ENCODE peak calls at places on chromosomes 5 and 9, in four cellular contexts. Q is H1, A is A549, T is K562. K is an unnamed sample.

GRCh38 chr9:126516936-126517750 is 96.6 kb upstream of the LMX1B start:
- DNase-seq in A (peak), Q (peak), T (no peak), K (peak)

GRCh38 chr9:69411931-69412740 is 87.1 kb downstream of the ENTREP1 start:
- DNase-seq in T (no peak), A (no peak), Q (no peak), K (no peak)

GRCh38 chr5:123438902-123439301 is 15.7 kb upstream of the CEP120 start:
- DNase-seq in A (peak), Q (no peak), T (no peak), K (no peak)

GRCh38 chr5:178831049-178831448 is 28.7 kb upstream of the ZNF354B start:
- DNase-seq in Q (no peak), T (no peak), A (no peak), K (no peak)

GRCh38 chr5:65765582-65765981 is 43.6 kb downstream of the NLN start:
- DNase-seq in Q (no peak), A (no peak), T (no peak), K (no peak)

GRCh38 chr5:115939059-115939458 is 23.2 kb upstream of the LVRN start:
- DNase-seq in Q (no peak), T (no peak), A (no peak), K (no peak)

GRCh38 chr5:142982821-142983200 is 212.6 kb downstream of the ARHGAP26 start:
- DNase-seq in A (no peak), T (no peak), Q (peak), K (no peak)

GRCh38 chr5:115532517-115532916 is 12.1 kb downstream of the FEM1C start:
- DNase-seq in Q (no peak), A (no peak), T (no peak), K (no peak)

GRCh38 chr5:111463304-111463703 is 49.0 kb downstream of the STARD4 start:
- DNase-seq in A (no peak), T (no peak), Q (no peak), K (no peak)

DNA sequence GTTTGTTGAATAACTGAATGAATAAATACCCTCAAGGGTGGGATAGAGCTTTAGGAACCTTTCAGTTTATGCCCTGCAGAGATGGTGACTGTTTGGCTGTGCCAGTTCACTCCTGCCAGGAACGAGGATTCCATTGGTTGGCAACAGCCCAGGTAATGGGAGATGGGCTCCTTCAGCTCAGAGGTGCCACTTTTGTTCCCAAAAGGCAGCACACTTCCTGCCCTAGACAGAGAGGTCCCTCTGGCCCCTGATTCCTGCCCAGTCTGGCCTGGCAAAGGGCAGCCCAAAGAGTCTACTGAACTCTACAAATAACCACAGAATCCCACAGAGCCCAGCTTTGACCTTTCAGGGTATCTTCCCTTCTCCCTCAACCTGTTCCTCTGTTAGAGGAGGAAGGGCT is 1.6 kb downstream of the C9orf152 start:
- DNase-seq in Q (no peak), A (no peak), T (no peak), K (no peak)
- TF ChIP-seq RNF2 in Q (no peak), A (no peak), T (no peak), K (no peak)

GRCh38 chr9:124122813-124123462 is 111.4 kb downstream of the LHX2 start:
- DNase-seq in T (no peak), Q (no peak), A (no peak), K (no peak)

GRCh38 chr9:124120272-124120671 is 108.7 kb downstream of the LHX2 start:
- DNase-seq in A (no peak), Q (no peak), T (no peak), K (no peak)

GRCh38 chr9:124121725-124122124 is 110.2 kb downstream of the LHX2 start:
- DNase-seq in Q (no peak), A (no peak), T (no peak), K (no peak)

GRCh38 chr9:124124729-124125589 is 113.4 kb downstream of the LHX2 start:
- DNase-seq in Q (no peak), A (no peak), T (no peak), K (no peak)

GRCh38 chr9:124122321-124122720 is 110.8 kb downstream of the LHX2 start:
- DNase-seq in Q (no peak), A (no peak), T (no peak), K (no peak)
- TF ChIP-seq RNF2 in Q (no peak), A (no peak), T (no peak), K (no peak)

GRCh38 chr9:88789785-88790184 is 201.5 kb upstream of the S1PR3 start:
- DNase-seq in A (no peak), T (no peak), Q (no peak), K (no peak)
- TF ChIP-seq RNF2 in A (no peak), T (no peak), Q (no peak), K (no peak)

GRCh38 chr5:119273391-119273839 is 82.4 kb upstream of the TNFAIP8 start:
- DNase-seq in A (no peak), T (no peak), Q (no peak), K (no peak)

GRCh38 chr5:119271758-119272730 is 83.8 kb upstream of the TNFAIP8 start:
- DNase-seq in A (no peak), Q (no peak), T (no peak), K (no peak)

GRCh38 chr5:119270121-119270565 is 85.7 kb upstream of the TNFAIP8 start:
- DNase-seq in A (no peak), Q (no peak), T (no peak), K (no peak)

GRCh38 chr5:119269061-119269579 is 86.7 kb upstream of the TNFAIP8 start:
- DNase-seq in A (peak), T (peak), Q (no peak), K (peak)

GRCh38 chr5:119270955-119271757 is 84.7 kb upstream of the TNFAIP8 start:
- DNase-seq in T (no peak), A (no peak), Q (no peak), K (no peak)
- TF ChIP-seq RNF2 in T (no peak), A (no peak), Q (no peak), K (no peak)

GRCh38 chr5:75324791-75325190 is 12.2 kb upstream of the HMGCR start:
- DNase-seq in T (no peak), A (no peak), Q (no peak), K (no peak)
- TF ChIP-seq RNF2 in T (no peak), A (no peak), Q (no peak), K (no peak)

DNA sequence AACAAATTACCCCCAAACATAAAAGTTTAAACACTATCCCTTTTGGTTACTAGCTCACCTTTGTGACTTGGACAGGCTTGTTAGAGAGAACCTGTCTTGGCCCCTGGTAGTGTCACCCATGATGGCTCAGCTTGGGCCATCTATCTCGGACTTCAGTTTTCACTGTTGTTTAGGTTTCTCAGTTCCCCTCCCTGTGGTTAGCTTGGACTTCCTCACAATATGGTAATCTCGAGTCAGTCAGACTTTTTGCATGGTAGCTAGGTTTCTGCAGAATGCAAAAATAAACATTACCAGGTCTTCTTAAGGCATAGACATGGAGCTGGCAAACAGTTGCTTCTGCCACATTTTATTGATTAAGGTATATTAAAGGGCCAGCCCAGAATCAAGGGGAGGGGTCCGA is 324.3 kb upstream of the RORB start:
- DNase-seq in T (no peak), A (no peak), Q (no peak), K (no peak)
- TF ChIP-seq RNF2 in T (no peak), A (no peak), Q (no peak), K (no peak)

GRCh38 chr9:91778031-91778430 is 172.0 kb downstream of the ROR2 start:
- DNase-seq in T (no peak), A (no peak), Q (no peak), K (no peak)
- TF ChIP-seq RNF2 in T (no peak), A (no peak), Q (no peak), K (no peak)

GRCh38 chr9:81492710-81493447 is 196.5 kb downstream of the TLE1 start:
- DNase-seq in A (peak), Q (no peak), T (no peak), K (peak)
- TF ChIP-seq RNF2 in A (no peak), Q (no peak), T (no peak), K (no peak)

DNA sequence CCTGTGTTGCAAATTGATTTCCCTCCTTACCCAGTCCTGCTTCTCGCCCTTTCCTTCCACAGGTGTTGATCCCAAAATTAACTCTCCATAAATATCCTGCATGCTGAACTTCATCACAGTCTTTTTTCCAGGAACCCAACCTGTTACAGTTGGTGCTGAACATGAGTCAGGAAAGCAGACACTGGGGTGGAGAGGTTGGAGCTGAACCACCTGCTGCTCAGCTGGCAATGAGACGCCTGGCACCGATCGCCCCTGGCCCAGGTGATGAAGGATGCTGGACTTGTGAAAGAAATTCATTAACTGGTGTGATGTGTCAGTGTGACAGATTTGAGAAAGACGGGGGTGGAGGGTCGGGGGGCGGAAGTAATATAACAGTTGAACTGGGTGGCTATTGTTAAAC is 30.6 kb downstream of the CPLX2 start:
- DNase-seq in Q (no peak), A (no peak), T (no peak), K (no peak)
- TF ChIP-seq RNF2 in Q (no peak), A (no peak), T (no peak), K (no peak)